ENCODE peak calls at places on chromosome 7, in four cellular contexts. F, G, V and C are unnamed samples.

GRCh38 chr7:32119790-32120196 is 49.6 kb upstream of the PDE1C start:
- DNase-seq in F (no peak), G (no peak), V (no peak), C (peak; percentile 75)

GRCh38 chr7:122380993-122381392 is 76.4 kb upstream of the FEZF1 start:
- DNase-seq in F (no peak), G (no peak), V (no peak), C (peak; percentile 48)

GRCh38 chr7:91266931-91267557 is 2.8 kb downstream of the FZD1 start:
- DNase-seq in F (no peak), G (peak; percentile 46), V (peak; percentile 68), C (peak; percentile 53)

GRCh38 chr7:132053871-132054270 is 497.4 kb upstream of the PODXL start:
- DNase-seq in F (no peak), G (no peak), V (no peak), C (no peak)

GRCh38 chr7:69941077-69941476 is 342.8 kb downstream of the AUTS2 start:
- DNase-seq in F (no peak), G (no peak), V (no peak), C (no peak)

GRCh38 chr7:92997144-92997543 is 120.6 kb downstream of the SAMD9 start:
- DNase-seq in F (no peak), G (no peak), V (no peak), C (no peak)

GRCh38 chr7:153396475-153396874 is 636.9 kb downstream of the ACTR3B start:
- DNase-seq in F (no peak), G (no peak), V (no peak), C (no peak)

GRCh38 chr7:98674461-98674860 is 57.4 kb downstream of the NPTX2 start:
- DNase-seq in F (no peak), G (no peak), V (no peak), C (no peak)

GRCh38 chr7:141533149-141533949 is 17.9 kb upstream of the AGK start:
- DNase-seq in F (no peak), G (peak; percentile 82), V (peak; percentile 94), C (peak; percentile 87)

GRCh38 chr7:86747698-86748097 is 104.0 kb downstream of the GRM3 start:
- DNase-seq in F (no peak), G (no peak), V (no peak), C (no peak)

GRCh38 chr7:27277628-27278027 is 35.0 kb downstream of the EVX1 start:
- DNase-seq in F (no peak), G (peak; percentile 58), V (peak; percentile 3), C (no peak)

GRCh38 chr7:112112822-112113255 is 93.4 kb downstream of the DOCK4 start:
- DNase-seq in F (no peak), G (peak; percentile 86), V (no peak), C (no peak)

GRCh38 chr7:51620690-51621089 is 304.1 kb upstream of the COBL start:
- DNase-seq in F (no peak), G (no peak), V (no peak), C (peak; percentile 61)

GRCh38 chr7:8109196-8110022 is 140.8 kb downstream of the GLCCI1 start:
- DNase-seq in F (no peak), G (peak; percentile 42), V (peak; percentile 36), C (no peak)

DNA sequence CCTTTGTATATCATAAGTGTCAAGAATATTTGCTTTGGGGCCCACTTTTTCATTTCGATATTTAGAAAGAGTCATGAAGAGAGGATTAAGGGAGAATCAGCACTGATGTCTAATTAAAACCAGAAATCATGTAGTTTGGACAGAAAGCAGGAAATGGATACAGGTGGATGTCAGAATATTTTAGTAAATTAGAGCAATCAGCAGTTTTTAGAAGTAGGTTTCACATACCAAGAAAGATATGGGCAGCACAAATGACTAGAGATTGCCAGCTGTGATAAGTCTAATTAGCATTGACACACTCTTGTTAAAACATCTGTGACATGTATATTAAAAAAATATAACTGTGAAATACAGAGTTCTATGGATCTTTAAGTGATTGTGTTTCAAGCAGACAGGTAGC is 180.8 kb upstream of the POM121L12 start:
- DNase-seq in F (no peak), G (no peak), V (no peak), C (no peak)
- H3K9ac ChIP-seq in F (no peak overlapping the region), G (no peak overlapping the region), V (no peak overlapping the region), C (no peak overlapping the region)

GRCh38 chr7:37105762-37106161 is 342.9 kb downstream of the ELMO1 start:
- DNase-seq in F (no peak), G (no peak), V (no peak), C (no peak)

GRCh38 chr7:37102518-37103137 is 346.0 kb downstream of the ELMO1 start:
- DNase-seq in F (no peak), G (no peak), V (no peak), C (no peak)

GRCh38 chr7:37107047-37107446 is 341.6 kb downstream of the ELMO1 start:
- DNase-seq in F (no peak), G (no peak), V (no peak), C (no peak)

GRCh38 chr7:37108615-37109014 is 340.0 kb downstream of the ELMO1 start:
- DNase-seq in F (no peak), G (no peak), V (no peak), C (no peak)

GRCh38 chr7:37105119-37105518 is 343.5 kb downstream of the ELMO1 start:
- DNase-seq in F (no peak), G (no peak), V (no peak), C (peak; percentile 33)
- H3K4me1 ChIP-seq in F (peaks cover 5% of the 10 kb centered on the region), G (no peaks in the 10 kb centered on the region), V (no peaks in the 10 kb centered on the region), C (peaks cover 12% of the 10 kb centered on the region)

GRCh38 chr7:114047889-114048288 is 129.1 kb upstream of the PPP1R3A start:
- DNase-seq in F (no peak), G (peak; percentile 87), V (peak; percentile 27), C (no peak)
- H3K4me3 ChIP-seq in F (no peak overlapping the region), G (peak overlapping the region; percentile 58), V (peak overlapping the region; percentile 72), C (no peak overlapping the region)

GRCh38 chr7:101792051-101792651 is 25.3 kb upstream of the CUX1 start:
- DNase-seq in F (no peak), G (peak; percentile 86), V (no peak), C (no peak)
- H3K9ac ChIP-seq in F (no peak overlapping the region), G (no peak overlapping the region), V (no peak overlapping the region), C (no peak overlapping the region)

GRCh38 chr7:1938788-1939433 is 268.8 kb downstream of the ELFN1 start:
- DNase-seq in F (no peak), G (no peak), V (no peak), C (no peak)
- H3K4me1 ChIP-seq in F (peaks cover 24% of the 10 kb centered on the region), G (no peaks in the 10 kb centered on the region), V (no peaks in the 10 kb centered on the region), C (peaks cover 4% of the 10 kb centered on the region)